ENCODE peak calls at places on chromosomes 1 and 21, in six cellular contexts. One of them, this sample, is unnamed.
A peak's percentile ranks its signal among the peaks of the same experiment; 100 is the strongest.

GRCh38 chr21:39867198-39867650 is at the start of gene PCP4:
- DNase-seq in stimulated activated CD8-positive, alpha-beta memory T cell treated with anti-CD3 and anti-CD28 coated beads, Interleukin-4, amount 100 ng/mL, for 24 hours: peak; percentile 1
- DNase-seq in GM13977: no peak
- DNase-seq in NCI-H524: peak; percentile 85
- DNase-seq in HEK293T: peak; percentile 65
- DNase-seq in RCC 7860: peak; percentile 23
- DNase-seq in this sample: peak; percentile 43

GRCh38 chr21:46641656-46642055 is 6.2 kb downstream of the PRMT2 start:
- DNase-seq in RCC 7860: no peak
- DNase-seq in HEK293T: no peak
- DNase-seq in GM13977: no peak
- DNase-seq in stimulated activated CD8-positive, alpha-beta memory T cell treated with anti-CD3 and anti-CD28 coated beads, Interleukin-4, amount 100 ng/mL, for 24 hours: no peak
- DNase-seq in NCI-H524: no peak
- DNase-seq in this sample: no peak

GRCh38 chr1:116847175-116847574 is 62.5 kb upstream of the PTGFRN start:
- DNase-seq in stimulated activated CD8-positive, alpha-beta memory T cell treated with anti-CD3 and anti-CD28 coated beads, Interleukin-4, amount 100 ng/mL, for 24 hours: no peak
- DNase-seq in HEK293T: no peak
- DNase-seq in GM13977: no peak
- DNase-seq in NCI-H524: no peak
- DNase-seq in RCC 7860: no peak
- DNase-seq in this sample: no peak

GRCh38 chr1:161159915-161160248 is 582 bp downstream of the USP21 start:
- DNase-seq in GM13977: no peak
- DNase-seq in stimulated activated CD8-positive, alpha-beta memory T cell treated with anti-CD3 and anti-CD28 coated beads, Interleukin-4, amount 100 ng/mL, for 24 hours: no peak
- DNase-seq in HEK293T: no peak
- DNase-seq in NCI-H524: no peak
- DNase-seq in RCC 7860: no peak
- DNase-seq in this sample: no peak

GRCh38 chr1:223016890-223017289 is 126.2 kb downstream of the TLR5 start:
- DNase-seq in RCC 7860: no peak
- DNase-seq in HEK293T: no peak
- DNase-seq in NCI-H524: no peak
- DNase-seq in stimulated activated CD8-positive, alpha-beta memory T cell treated with anti-CD3 and anti-CD28 coated beads, Interleukin-4, amount 100 ng/mL, for 24 hours: no peak
- DNase-seq in GM13977: no peak
- DNase-seq in this sample: no peak

GRCh38 chr1:95407146-95407863 is 173.3 kb downstream of the RWDD3 start:
- DNase-seq in RCC 7860: no peak
- DNase-seq in stimulated activated CD8-positive, alpha-beta memory T cell treated with anti-CD3 and anti-CD28 coated beads, Interleukin-4, amount 100 ng/mL, for 24 hours: no peak
- DNase-seq in NCI-H524: peak; percentile 73
- DNase-seq in GM13977: no peak
- DNase-seq in HEK293T: no peak
- DNase-seq in this sample: no peak

GRCh38 chr1:39250460-39251240 is 46.2 kb downstream of the MACF1 start:
- DNase-seq in stimulated activated CD8-positive, alpha-beta memory T cell treated with anti-CD3 and anti-CD28 coated beads, Interleukin-4, amount 100 ng/mL, for 24 hours: no peak
- DNase-seq in RCC 7860: no peak
- DNase-seq in NCI-H524: peak; percentile 25
- DNase-seq in GM13977: no peak
- DNase-seq in HEK293T: no peak
- DNase-seq in this sample: no peak

GRCh38 chr1:230149751-230150584 is 82.9 kb downstream of the GALNT2 start:
- DNase-seq in HEK293T: no peak
- DNase-seq in stimulated activated CD8-positive, alpha-beta memory T cell treated with anti-CD3 and anti-CD28 coated beads, Interleukin-4, amount 100 ng/mL, for 24 hours: no peak
- DNase-seq in RCC 7860: no peak
- DNase-seq in NCI-H524: no peak
- DNase-seq in GM13977: peak; percentile 63
- DNase-seq in this sample: no peak

GRCh38 chr1:89311757-89312156 is 39.1 kb upstream of the GBP5 start:
- DNase-seq in GM13977: no peak
- DNase-seq in HEK293T: no peak
- DNase-seq in RCC 7860: no peak
- DNase-seq in stimulated activated CD8-positive, alpha-beta memory T cell treated with anti-CD3 and anti-CD28 coated beads, Interleukin-4, amount 100 ng/mL, for 24 hours: no peak
- DNase-seq in NCI-H524: no peak
- DNase-seq in this sample: no peak

GRCh38 chr21:14303731-14304488 is 79.0 kb downstream of the HSPA13 start:
- DNase-seq in HEK293T: no peak
- DNase-seq in stimulated activated CD8-positive, alpha-beta memory T cell treated with anti-CD3 and anti-CD28 coated beads, Interleukin-4, amount 100 ng/mL, for 24 hours: no peak
- DNase-seq in GM13977: no peak
- DNase-seq in RCC 7860: no peak
- DNase-seq in NCI-H524: no peak
- DNase-seq in this sample: no peak

GRCh38 chr1:19650416-19651140 is 6.5 kb downstream of the NBL1 start:
- DNase-seq in HEK293T: no peak
- DNase-seq in GM13977: no peak
- DNase-seq in stimulated activated CD8-positive, alpha-beta memory T cell treated with anti-CD3 and anti-CD28 coated beads, Interleukin-4, amount 100 ng/mL, for 24 hours: no peak
- DNase-seq in NCI-H524: peak; percentile 49
- DNase-seq in RCC 7860: no peak
- DNase-seq in this sample: no peak

GRCh38 chr1:216456682-216457081 is 33.4 kb upstream of the USH2A start:
- DNase-seq in NCI-H524: no peak
- DNase-seq in GM13977: no peak
- DNase-seq in RCC 7860: peak; percentile 34
- DNase-seq in HEK293T: peak; percentile 12
- DNase-seq in stimulated activated CD8-positive, alpha-beta memory T cell treated with anti-CD3 and anti-CD28 coated beads, Interleukin-4, amount 100 ng/mL, for 24 hours: no peak
- DNase-seq in this sample: no peak

GRCh38 chr1:116738673-116739370 is 15.4 kb upstream of the CD2 start:
- DNase-seq in RCC 7860: no peak
- DNase-seq in HEK293T: no peak
- DNase-seq in stimulated activated CD8-positive, alpha-beta memory T cell treated with anti-CD3 and anti-CD28 coated beads, Interleukin-4, amount 100 ng/mL, for 24 hours: no peak
- DNase-seq in GM13977: peak; percentile 76
- DNase-seq in NCI-H524: no peak
- DNase-seq in this sample: peak; percentile 85

GRCh38 chr1:211323156-211324063 is 3.2 kb upstream of the TRAF5 start:
- DNase-seq in HEK293T: peak; percentile 78
- DNase-seq in NCI-H524: peak; percentile 61
- DNase-seq in stimulated activated CD8-positive, alpha-beta memory T cell treated with anti-CD3 and anti-CD28 coated beads, Interleukin-4, amount 100 ng/mL, for 24 hours: peak; percentile 42
- DNase-seq in RCC 7860: peak; percentile 42
- DNase-seq in GM13977: peak; percentile 74
- DNase-seq in this sample: peak; percentile 78

GRCh38 chr1:3610165-3610822 is 1.0 kb downstream of the MEGF6 start:
- DNase-seq in NCI-H524: peak; percentile 44
- DNase-seq in RCC 7860: no peak
- DNase-seq in GM13977: no peak
- DNase-seq in stimulated activated CD8-positive, alpha-beta memory T cell treated with anti-CD3 and anti-CD28 coated beads, Interleukin-4, amount 100 ng/mL, for 24 hours: no peak
- DNase-seq in HEK293T: no peak
- DNase-seq in this sample: no peak

GRCh38 chr1:183180634-183181056 is 5.4 kb upstream of the LAMC2 start:
- DNase-seq in RCC 7860: peak; percentile 96
- DNase-seq in GM13977: peak; percentile 54
- DNase-seq in stimulated activated CD8-positive, alpha-beta memory T cell treated with anti-CD3 and anti-CD28 coated beads, Interleukin-4, amount 100 ng/mL, for 24 hours: no peak
- DNase-seq in HEK293T: no peak
- DNase-seq in NCI-H524: no peak
- DNase-seq in this sample: peak; percentile 43

GRCh38 chr1:218164930-218165686 is 120.0 kb upstream of the RRP15 start:
- DNase-seq in GM13977: peak; percentile 18
- DNase-seq in HEK293T: peak; percentile 50
- DNase-seq in RCC 7860: no peak
- DNase-seq in stimulated activated CD8-positive, alpha-beta memory T cell treated with anti-CD3 and anti-CD28 coated beads, Interleukin-4, amount 100 ng/mL, for 24 hours: no peak
- DNase-seq in NCI-H524: peak; percentile 39
- DNase-seq in this sample: peak; percentile 25

GRCh38 chr1:10794724-10795304 is 1.6 kb downstream of the CASZ1 start:
- DNase-seq in RCC 7860: no peak
- DNase-seq in GM13977: peak; percentile 65
- DNase-seq in HEK293T: no peak
- DNase-seq in stimulated activated CD8-positive, alpha-beta memory T cell treated with anti-CD3 and anti-CD28 coated beads, Interleukin-4, amount 100 ng/mL, for 24 hours: no peak
- DNase-seq in NCI-H524: peak; percentile 59
- DNase-seq in this sample: no peak

GRCh38 chr1:154206212-154206611 is at the start of gene CFAP141:
- DNase-seq in NCI-H524: no peak
- DNase-seq in stimulated activated CD8-positive, alpha-beta memory T cell treated with anti-CD3 and anti-CD28 coated beads, Interleukin-4, amount 100 ng/mL, for 24 hours: no peak
- DNase-seq in GM13977: no peak
- DNase-seq in HEK293T: no peak
- DNase-seq in RCC 7860: peak; percentile 44
- DNase-seq in this sample: peak; percentile 48

GRCh38 chr1:38962560-38962959 is 20.9 kb upstream of the RHBDL2 start:
- DNase-seq in HEK293T: no peak
- DNase-seq in NCI-H524: no peak
- DNase-seq in RCC 7860: no peak
- DNase-seq in stimulated activated CD8-positive, alpha-beta memory T cell treated with anti-CD3 and anti-CD28 coated beads, Interleukin-4, amount 100 ng/mL, for 24 hours: no peak
- DNase-seq in GM13977: no peak
- DNase-seq in this sample: no peak

GRCh38 chr1:110476028-110476765 is 25.2 kb downstream of the PROK1 start:
- DNase-seq in GM13977: no peak
- DNase-seq in RCC 7860: no peak
- DNase-seq in HEK293T: no peak
- DNase-seq in NCI-H524: no peak
- DNase-seq in stimulated activated CD8-positive, alpha-beta memory T cell treated with anti-CD3 and anti-CD28 coated beads, Interleukin-4, amount 100 ng/mL, for 24 hours: no peak
- DNase-seq in this sample: no peak

GRCh38 chr1:248589334-248589733 is 8.2 kb downstream of the OR2T10 start:
- DNase-seq in HEK293T: no peak
- DNase-seq in NCI-H524: no peak
- DNase-seq in RCC 7860: no peak
- DNase-seq in stimulated activated CD8-positive, alpha-beta memory T cell treated with anti-CD3 and anti-CD28 coated beads, Interleukin-4, amount 100 ng/mL, for 24 hours: no peak
- DNase-seq in GM13977: peak; percentile 22
- DNase-seq in this sample: no peak

GRCh38 chr1:8421721-8422120 is 103.8 kb downstream of the SLC45A1 start:
- DNase-seq in RCC 7860: no peak
- DNase-seq in GM13977: no peak
- DNase-seq in stimulated activated CD8-positive, alpha-beta memory T cell treated with anti-CD3 and anti-CD28 coated beads, Interleukin-4, amount 100 ng/mL, for 24 hours: no peak
- DNase-seq in HEK293T: no peak
- DNase-seq in NCI-H524: peak; percentile 86
- DNase-seq in this sample: no peak

GRCh38 chr1:47024138-47024856 is 828 bp downstream of the CYP4X1 start:
- DNase-seq in RCC 7860: no peak
- DNase-seq in GM13977: no peak
- DNase-seq in NCI-H524: no peak
- DNase-seq in stimulated activated CD8-positive, alpha-beta memory T cell treated with anti-CD3 and anti-CD28 coated beads, Interleukin-4, amount 100 ng/mL, for 24 hours: no peak
- DNase-seq in HEK293T: no peak
- DNase-seq in this sample: no peak

GRCh38 chr1:219184337-219184736 is 10.7 kb downstream of the LYPLAL1 start:
- DNase-seq in stimulated activated CD8-positive, alpha-beta memory T cell treated with anti-CD3 and anti-CD28 coated beads, Interleukin-4, amount 100 ng/mL, for 24 hours: no peak
- DNase-seq in NCI-H524: no peak
- DNase-seq in GM13977: no peak
- DNase-seq in RCC 7860: no peak
- DNase-seq in HEK293T: no peak
- DNase-seq in this sample: no peak

GRCh38 chr1:112905420-112906154 is 50.4 kb downstream of the SLC16A1 start:
- DNase-seq in stimulated activated CD8-positive, alpha-beta memory T cell treated with anti-CD3 and anti-CD28 coated beads, Interleukin-4, amount 100 ng/mL, for 24 hours: no peak
- DNase-seq in RCC 7860: no peak
- DNase-seq in NCI-H524: peak; percentile 6
- DNase-seq in GM13977: no peak
- DNase-seq in HEK293T: no peak
- DNase-seq in this sample: peak; percentile 33

GRCh38 chr1:16944038-16944437 is 22.3 kb downstream of the CROCC start:
- DNase-seq in GM13977: no peak
- DNase-seq in RCC 7860: no peak
- DNase-seq in NCI-H524: no peak
- DNase-seq in HEK293T: no peak
- DNase-seq in stimulated activated CD8-positive, alpha-beta memory T cell treated with anti-CD3 and anti-CD28 coated beads, Interleukin-4, amount 100 ng/mL, for 24 hours: no peak
- DNase-seq in this sample: no peak

GRCh38 chr1:22290611-22291010 is 147.7 kb upstream of the WNT4 start:
- DNase-seq in stimulated activated CD8-positive, alpha-beta memory T cell treated with anti-CD3 and anti-CD28 coated beads, Interleukin-4, amount 100 ng/mL, for 24 hours: no peak
- DNase-seq in NCI-H524: no peak
- DNase-seq in HEK293T: no peak
- DNase-seq in GM13977: no peak
- DNase-seq in RCC 7860: no peak
- DNase-seq in this sample: no peak

GRCh38 chr1:21941370-21941769 is 4.3 kb upstream of the HSPG2 start:
- DNase-seq in stimulated activated CD8-positive, alpha-beta memory T cell treated with anti-CD3 and anti-CD28 coated beads, Interleukin-4, amount 100 ng/mL, for 24 hours: no peak
- DNase-seq in RCC 7860: no peak
- DNase-seq in HEK293T: no peak
- DNase-seq in GM13977: no peak
- DNase-seq in NCI-H524: no peak
- DNase-seq in this sample: no peak

GRCh38 chr1:91760487-91760886 is 125.5 kb downstream of the TGFBR3 start:
- DNase-seq in HEK293T: no peak
- DNase-seq in RCC 7860: no peak
- DNase-seq in NCI-H524: no peak
- DNase-seq in GM13977: no peak
- DNase-seq in stimulated activated CD8-positive, alpha-beta memory T cell treated with anti-CD3 and anti-CD28 coated beads, Interleukin-4, amount 100 ng/mL, for 24 hours: no peak
- DNase-seq in this sample: no peak

GRCh38 chr1:170864238-170864637 is 71.1 kb upstream of the MROH9 start:
- DNase-seq in GM13977: no peak
- DNase-seq in NCI-H524: no peak
- DNase-seq in HEK293T: no peak
- DNase-seq in RCC 7860: no peak
- DNase-seq in stimulated activated CD8-positive, alpha-beta memory T cell treated with anti-CD3 and anti-CD28 coated beads, Interleukin-4, amount 100 ng/mL, for 24 hours: no peak
- DNase-seq in this sample: no peak

GRCh38 chr1:147598631-147599361 is 57.5 kb downstream of the BCL9 start:
- DNase-seq in RCC 7860: no peak
- DNase-seq in NCI-H524: peak; percentile 60
- DNase-seq in stimulated activated CD8-positive, alpha-beta memory T cell treated with anti-CD3 and anti-CD28 coated beads, Interleukin-4, amount 100 ng/mL, for 24 hours: peak; percentile 26
- DNase-seq in GM13977: no peak
- DNase-seq in HEK293T: peak; percentile 46
- DNase-seq in this sample: peak; percentile 43

GRCh38 chr1:234325878-234326492 is 47.3 kb upstream of the COA6 start:
- DNase-seq in stimulated activated CD8-positive, alpha-beta memory T cell treated with anti-CD3 and anti-CD28 coated beads, Interleukin-4, amount 100 ng/mL, for 24 hours: no peak
- DNase-seq in NCI-H524: no peak
- DNase-seq in RCC 7860: no peak
- DNase-seq in HEK293T: no peak
- DNase-seq in GM13977: no peak
- DNase-seq in this sample: peak; percentile 36

GRCh38 chr1:94416901-94417701 is 1.1 kb upstream of the ABCD3 start:
- DNase-seq in NCI-H524: peak; percentile 27
- DNase-seq in stimulated activated CD8-positive, alpha-beta memory T cell treated with anti-CD3 and anti-CD28 coated beads, Interleukin-4, amount 100 ng/mL, for 24 hours: no peak
- DNase-seq in HEK293T: no peak
- DNase-seq in GM13977: no peak
- DNase-seq in RCC 7860: peak; percentile 37
- DNase-seq in this sample: no peak

GRCh38 chr1:201676061-201676644 is 137.2 kb downstream of the NAV1 start:
- DNase-seq in HEK293T: no peak
- DNase-seq in RCC 7860: peak; percentile 36
- DNase-seq in GM13977: no peak
- DNase-seq in NCI-H524: peak; percentile 58
- DNase-seq in stimulated activated CD8-positive, alpha-beta memory T cell treated with anti-CD3 and anti-CD28 coated beads, Interleukin-4, amount 100 ng/mL, for 24 hours: no peak
- DNase-seq in this sample: no peak

GRCh38 chr1:201551877-201552731 is 13.2 kb downstream of the NAV1 start:
- DNase-seq in HEK293T: no peak
- DNase-seq in NCI-H524: no peak
- DNase-seq in GM13977: no peak
- DNase-seq in RCC 7860: peak; percentile 99
- DNase-seq in stimulated activated CD8-positive, alpha-beta memory T cell treated with anti-CD3 and anti-CD28 coated beads, Interleukin-4, amount 100 ng/mL, for 24 hours: no peak
- DNase-seq in this sample: no peak

GRCh38 chr1:76955652-76956051 is 88.4 kb downstream of the ST6GALNAC5 start:
- DNase-seq in GM13977: no peak
- DNase-seq in NCI-H524: no peak
- DNase-seq in RCC 7860: no peak
- DNase-seq in HEK293T: no peak
- DNase-seq in stimulated activated CD8-positive, alpha-beta memory T cell treated with anti-CD3 and anti-CD28 coated beads, Interleukin-4, amount 100 ng/mL, for 24 hours: no peak
- DNase-seq in this sample: no peak

GRCh38 chr21:41817228-41817627 is 50.4 kb upstream of the RIPK4 start:
- DNase-seq in NCI-H524: peak; percentile 56
- DNase-seq in GM13977: peak; percentile 86
- DNase-seq in stimulated activated CD8-positive, alpha-beta memory T cell treated with anti-CD3 and anti-CD28 coated beads, Interleukin-4, amount 100 ng/mL, for 24 hours: no peak
- DNase-seq in HEK293T: peak; percentile 75
- DNase-seq in RCC 7860: peak; percentile 60
- DNase-seq in this sample: peak; percentile 46

This sample was measured in activated CD4-positive, alpha-beta memory T cell treated with anti-CD3 and anti-CD28 coated beads for 36 hours.